ENCODE peak calls at places on chromosomes 2 and 18, in four cellular contexts. Z, T, K and F are unnamed samples.

GRCh38 chr2:141557329-141558098 is 573.3 kb downstream of the LRP1B start:
- DNase-seq in T (no peak), K (peak; percentile 18), Z (peak; percentile 92), F (no peak)

GRCh38 chr2:96225016-96225533 is 16.4 kb upstream of the STARD7 start:
- DNase-seq in K (peak; percentile 26), T (no peak), Z (no peak), F (no peak)

GRCh38 chr2:149164827-149165226 is 126.3 kb downstream of the LYPD6B start:
- DNase-seq in K (no peak), Z (no peak), T (no peak), F (no peak)

GRCh38 chr2:27115485-27115884 is 3.4 kb downstream of the CGREF1 start:
- DNase-seq in T (no peak), Z (peak; percentile 7), K (no peak), F (no peak)

GRCh38 chr2:221429741-221430491 is 142.2 kb downstream of the EPHA4 start:
- DNase-seq in Z (peak; percentile 52), T (no peak), K (no peak), F (no peak)

GRCh38 chr2:181077128-181077709 is 96.8 kb downstream of the UBE2E3 start:
- DNase-seq in K (peak; percentile 68), T (no peak), Z (peak; percentile 62), F (peak; percentile 65)

GRCh38 chr2:113831156-113831555 is 58.7 kb upstream of the ACTR3 start:
- DNase-seq in Z (peak; percentile 13), K (peak; percentile 99), T (no peak), F (peak; percentile 99)

GRCh38 chr2:76870011-76870410 is 652.2 kb downstream of the LRRTM4 start:
- DNase-seq in T (no peak), K (no peak), Z (no peak), F (peak; percentile 22)

GRCh38 chr18:4107049-4107459 is 348.1 kb downstream of the DLGAP1 start:
- DNase-seq in K (no peak), T (no peak), Z (no peak), F (peak; percentile 12)

GRCh38 chr2:11842324-11842723 is 95.9 kb downstream of the LPIN1 start:
- DNase-seq in T (no peak), Z (no peak), K (no peak), F (no peak)

GRCh38 chr2:137467246-137467862 is 496.9 kb upstream of the HNMT start:
- DNase-seq in Z (no peak), K (peak; percentile 76), T (peak; percentile 57), F (peak; percentile 63)

GRCh38 chr18:67672142-67672541 is 155.6 kb upstream of the DSEL start:
- DNase-seq in K (no peak), T (no peak), Z (peak; percentile 23), F (no peak)

GRCh38 chr2:181419124-181419855 is 37.9 kb upstream of the ITGA4 start:
- DNase-seq in Z (no peak), T (no peak), K (no peak), F (no peak)

GRCh38 chr18:26457611-26458350 is 90.6 kb downstream of the KCTD1 start:
- DNase-seq in Z (no peak), K (peak; percentile 30), T (peak; percentile 91), F (peak; percentile 88)

GRCh38 chr2:96526615-96527014 is 9.9 kb upstream of the ARID5A start:
- DNase-seq in K (no peak), Z (no peak), T (no peak), F (no peak)

GRCh38 chr2:233026211-233026813 is 6.2 kb upstream of the NEU2 start:
- DNase-seq in T (no peak), K (peak; percentile 90), Z (peak; percentile 50), F (peak; percentile 87)

GRCh38 chr18:75161629-75162028 is 47.3 kb downstream of the PTGR3 start:
- DNase-seq in K (peak; percentile 41), Z (no peak), T (no peak), F (peak; percentile 13)

DNA sequence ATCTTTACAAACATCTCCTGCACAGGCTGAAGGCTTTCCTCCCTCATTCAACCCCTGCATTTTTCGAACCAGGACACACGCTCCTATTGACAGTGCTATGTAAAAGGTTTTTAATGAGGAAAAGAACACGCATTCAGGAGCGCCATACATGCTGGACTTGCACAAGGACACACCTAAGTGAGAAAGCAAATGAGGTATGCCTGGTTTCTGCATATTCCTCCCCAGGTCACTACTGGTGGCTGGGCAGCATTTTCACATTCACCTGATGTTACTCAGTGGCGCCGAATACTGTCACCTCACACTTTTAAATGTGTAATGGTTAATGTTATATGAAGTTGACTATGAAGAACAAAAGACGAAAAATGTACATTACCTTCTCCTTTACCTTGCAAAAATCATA is 150.6 kb downstream of the ANTXR1 start:
- DNase-seq in K (peak; percentile 78), Z (no peak), T (no peak), F (no peak)
- H3K18ac ChIP-seq in K (peak overlapping the region; percentile 84), Z (peak overlapping the region; percentile 92), T (no peak overlapping the region), F (peak overlapping the region; percentile 36)

GRCh38 chr2:489084-489483 is 188.1 kb downstream of the TMEM18 start:
- DNase-seq in K (peak; percentile 42), T (no peak), Z (no peak), F (no peak)
- H3K9ac ChIP-seq in K (peak overlapping the region; percentile 66), T (no peak overlapping the region), Z (no peak overlapping the region), F (no peak overlapping the region)

GRCh38 chr2:82641781-82642180 is 1817.3 kb downstream of the SUCLG1 start:
- DNase-seq in K (peak; percentile 18), Z (no peak), T (no peak), F (no peak)
- H4K8ac ChIP-seq in K (no peak overlapping the region), Z (no peak overlapping the region), T (no peak overlapping the region), F (no peak overlapping the region)

GRCh38 chr2:237487496-237487895 is 445 bp downstream of the MLPH start:
- DNase-seq in Z (no peak), K (no peak), T (no peak), F (no peak)

GRCh38 chr2:237485304-237485703 is 1.7 kb upstream of the MLPH start:
- DNase-seq in Z (no peak), K (no peak), T (no peak), F (no peak)

GRCh38 chr2:237485844-237486243 is 1.2 kb upstream of the MLPH start:
- DNase-seq in T (no peak), Z (no peak), K (no peak), F (no peak)

GRCh38 chr2:237486819-237487448 is at the start of gene MLPH:
- DNase-seq in T (no peak), Z (peak; percentile 43), K (no peak), F (no peak)

GRCh38 chr2:237486334-237486818 is 675 bp upstream of the MLPH start:
- DNase-seq in Z (no peak), K (no peak), T (no peak), F (peak; percentile 50)
- H3K18ac ChIP-seq in Z (no peak overlapping the region), K (no peak overlapping the region), T (no peak overlapping the region), F (peak overlapping the region; percentile 30)

DNA sequence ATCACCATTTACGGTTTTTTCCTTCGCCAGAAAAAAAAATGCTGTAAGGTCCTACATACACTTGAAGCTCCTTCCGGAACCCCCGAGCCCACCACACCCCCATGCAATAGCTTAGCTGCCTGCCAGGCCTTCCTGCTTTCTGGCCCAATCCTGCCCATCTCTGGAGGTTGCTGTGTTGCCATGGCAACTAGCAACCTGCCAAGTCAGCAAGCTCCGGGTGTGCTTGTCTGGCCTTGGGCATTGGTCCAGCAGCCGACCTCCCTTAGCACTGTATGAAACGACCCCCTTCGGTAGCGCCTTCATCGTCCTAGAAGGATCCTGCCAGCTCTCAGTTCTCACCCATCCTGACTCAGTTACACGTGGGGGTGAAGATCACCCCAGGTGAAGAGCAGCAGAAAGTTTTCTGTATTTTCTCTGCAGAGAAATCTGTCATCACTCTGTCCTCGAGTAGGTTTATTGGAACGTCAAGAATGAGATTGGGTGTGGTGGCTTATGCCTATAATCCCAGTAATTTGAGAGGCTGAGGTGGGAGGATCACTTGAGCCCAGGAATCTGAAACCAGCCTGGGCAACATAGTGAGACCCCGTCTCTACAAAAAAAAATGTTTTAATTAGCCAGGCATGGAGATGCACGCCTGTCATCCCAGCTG is 47.4 kb upstream of the MTCL1 start:
- DNase-seq in K (no peak), Z (peak; percentile 32), T (peak; percentile 44), F (peak; percentile 71)
- H3K9ac ChIP-seq in K (no peak overlapping the region), Z (no peak overlapping the region), T (no peak overlapping the region), F (no peak overlapping the region)

GRCh38 chr2:10140841-10141610 is 18.5 kb downstream of the RRM2 start:
- DNase-seq in T (no peak), K (no peak), Z (no peak), F (no peak)

GRCh38 chr2:10144771-10145518 is 22.4 kb downstream of the RRM2 start:
- DNase-seq in Z (no peak), T (no peak), K (no peak), F (no peak)

GRCh38 chr2:10139536-10139935 is 17.0 kb downstream of the RRM2 start:
- DNase-seq in T (no peak), K (no peak), Z (no peak), F (no peak)

GRCh38 chr2:10142640-10142965 is 20.1 kb downstream of the RRM2 start:
- DNase-seq in Z (no peak), T (no peak), K (no peak), F (no peak)

GRCh38 chr2:10141736-10142639 is 19.4 kb downstream of the RRM2 start:
- DNase-seq in K (peak; percentile 34), T (peak; percentile 72), Z (no peak), F (peak; percentile 48)
- H4K8ac ChIP-seq in K (no peak overlapping the region), T (no peak overlapping the region), Z (no peak overlapping the region), F (no peak overlapping the region)

GRCh38 chr2:182584462-182584861 is 131.6 kb upstream of the DNAJC10 start:
- DNase-seq in K (no peak), Z (no peak), T (no peak), F (no peak)
- H3K18ac ChIP-seq in K (no peak overlapping the region), Z (no peak overlapping the region), T (no peak overlapping the region), F (no peak overlapping the region)